ENCODE peak calls at places on chromosomes 16 and 17, in four cellular contexts. O, R, X and V are unnamed samples.

GRCh38 chr16:54199486-54200160 is 87.0 kb downstream of the IRX3 start:
- DNase-seq in O (no peak), R (no peak), X (no peak), V (no peak)

GRCh38 chr17:17899486-17899885 is 62.7 kb upstream of the SREBF1 start:
- DNase-seq in O (no peak), R (no peak), X (no peak), V (no peak)

GRCh38 chr16:59463776-59464175 is 729.7 kb upstream of the GOT2 start:
- DNase-seq in R (no peak), X (peak; percentile 67), O (no peak), V (peak; percentile 3)

GRCh38 chr17:19248923-19249574 is 11.9 kb downstream of the EPN2 start:
- DNase-seq in R (peak; percentile 50), O (peak; percentile 95), X (peak; percentile 82), V (peak; percentile 85)

GRCh38 chr16:81558444-81559175 is 114.0 kb downstream of the CMIP start:
- DNase-seq in R (no peak), O (no peak), X (no peak), V (no peak)

GRCh38 chr17:57988301-57989010 is 402 bp upstream of the VEZF1 start:
- DNase-seq in R (peak; percentile 68), X (peak; percentile 79), O (peak; percentile 60), V (peak; percentile 68)

GRCh38 chr17:49439673-49440571 is 25.2 kb upstream of the PHB1 start:
- DNase-seq in X (no peak), R (no peak), O (peak; percentile 17), V (peak; percentile 13)

GRCh38 chr16:77359065-77359502 is 75.8 kb downstream of the ADAMTS18 start:
- DNase-seq in R (no peak), O (peak; percentile 53), X (peak; percentile 75), V (peak; percentile 60)

GRCh38 chr17:56499799-56500388 is 93.6 kb upstream of the NOG start:
- DNase-seq in X (peak; percentile 73), O (peak; percentile 43), R (no peak), V (peak; percentile 52)

GRCh38 chr16:68645494-68646388 is 631 bp downstream of the CDH3 start:
- DNase-seq in X (no peak), O (no peak), R (no peak), V (no peak)

GRCh38 chr17:10349403-10349802 is 23.4 kb downstream of the MYH13 start:
- DNase-seq in O (peak; percentile 25), R (no peak), X (no peak), V (no peak)
- TF ChIP-seq CTCF in O (peak; percentile 33), R (no peak), X (no peak), V (no peak)

GRCh38 chr16:23223368-23223767 is 40.8 kb downstream of the SCNN1G start:
- DNase-seq in X (no peak), O (no peak), R (no peak), V (no peak)
- H3K4me3 ChIP-seq in X (no peak overlapping the region), O (no peak overlapping the region), R (no peak overlapping the region), V (no peak overlapping the region)

DNA sequence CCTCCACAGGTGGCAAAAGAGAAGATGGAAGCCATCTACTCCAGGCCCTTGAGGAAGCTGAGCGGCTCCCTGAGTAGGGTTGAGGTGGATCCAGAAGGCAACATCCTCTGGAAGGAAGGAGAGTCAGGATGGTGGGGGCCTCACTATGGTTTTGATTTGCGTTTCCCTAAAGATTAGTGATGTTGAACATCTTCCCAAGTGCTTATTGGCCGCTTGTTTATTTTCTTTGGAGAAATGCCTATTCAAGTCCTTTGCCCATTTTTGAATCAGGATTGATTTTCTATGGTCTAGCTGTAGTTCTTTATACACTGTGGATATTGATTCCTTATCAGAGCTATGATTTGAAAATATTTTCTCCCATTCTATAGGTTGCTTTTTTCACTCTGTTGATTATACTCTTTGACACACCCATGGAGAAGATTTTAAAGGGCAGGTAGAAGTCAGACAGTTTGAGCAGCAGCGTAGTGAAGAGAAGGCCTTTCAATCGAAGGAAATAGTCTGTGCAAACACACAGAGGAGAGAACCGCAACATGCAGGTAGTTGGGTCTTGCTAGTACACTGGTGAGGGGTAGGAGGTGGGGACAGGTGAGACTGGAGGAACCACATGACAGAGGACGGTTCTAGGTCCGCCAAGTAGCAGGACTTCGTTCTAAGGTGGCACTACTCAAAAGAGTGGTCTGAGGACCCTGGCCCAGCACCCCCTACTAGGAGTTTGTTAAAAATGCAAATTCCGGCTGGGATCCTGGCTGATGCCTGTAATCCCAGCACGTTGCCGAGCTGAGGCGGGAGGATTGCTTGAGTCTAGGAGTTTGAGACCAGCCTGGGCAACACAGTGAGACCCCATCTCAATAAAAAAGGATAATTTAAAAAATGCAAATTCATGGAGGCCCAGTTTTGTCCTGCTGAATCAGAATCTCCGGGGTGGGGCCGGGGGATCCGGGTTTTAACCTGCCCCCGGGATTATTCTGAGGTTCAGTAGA is 58.9 kb downstream of the WSB1 start:
- DNase-seq in X (no peak), R (no peak), O (peak; percentile 70), V (peak; percentile 28)
- TF ChIP-seq CTCF in X (no peak), R (no peak), O (no peak), V (no peak)

GRCh38 chr17:47208744-47209488 is at the start of gene MYL4:
- DNase-seq in O (no peak), X (no peak), R (no peak), V (no peak)
- H3K4me3 ChIP-seq in O (no peak within 1 kb of the TSS), X (no peak within 1 kb of the TSS), R (no peak within 1 kb of the TSS), V (no peak within 1 kb of the TSS)

GRCh38 chr17:32111141-32111771 is 31.0 kb upstream of the RHOT1 start:
- DNase-seq in X (peak; percentile 34), O (peak; percentile 57), R (peak; percentile 52), V (peak; percentile 88)
- TF ChIP-seq CTCF in X (peak; percentile 35), O (peak; percentile 32), R (peak; percentile 32), V (peak; percentile 69)

GRCh38 chr17:38451840-38452529 is 23.7 kb downstream of the ARHGAP23 start:
- DNase-seq in X (no peak), O (peak; percentile 94), R (no peak), V (peak; percentile 82)
- H3K4me3 ChIP-seq in X (no peak overlapping the region), O (peak overlapping the region; percentile 42), R (no peak overlapping the region), V (peak overlapping the region; percentile 35)

GRCh38 chr16:67396159-67396774 is 3.0 kb upstream of the TPPP3 start:
- DNase-seq in X (peak; percentile 70), O (peak; percentile 69), R (no peak), V (peak; percentile 58)
- TF ChIP-seq CTCF in X (no peak), O (no peak), R (no peak), V (no peak)

GRCh38 chr16:52500963-52501362 is 46.0 kb downstream of the TOX3 start:
- DNase-seq in R (no peak), O (no peak), X (no peak), V (no peak)

GRCh38 chr16:52497067-52497816 is 49.7 kb downstream of the TOX3 start:
- DNase-seq in R (no peak), X (peak; percentile 10), O (no peak), V (peak; percentile 1)

GRCh38 chr16:52496051-52496876 is 50.7 kb downstream of the TOX3 start:
- DNase-seq in R (no peak), O (no peak), X (no peak), V (no peak)

GRCh38 chr16:52499061-52499460 is 47.9 kb downstream of the TOX3 start:
- DNase-seq in X (no peak), O (no peak), R (no peak), V (no peak)

GRCh38 chr16:52498640-52499039 is 48.3 kb downstream of the TOX3 start:
- DNase-seq in X (no peak), O (no peak), R (no peak), V (no peak)
- H3K4me3 ChIP-seq in X (no peak overlapping the region), O (no peak overlapping the region), R (peak overlapping the region; percentile 0), V (no peak overlapping the region)

GRCh38 chr17:8057691-8058114 is 18.8 kb downstream of the ALOX15B start:
- DNase-seq in O (peak; percentile 85), R (no peak), X (peak; percentile 94), V (peak; percentile 90)
- TF ChIP-seq CTCF in O (peak; percentile 76), R (peak; percentile 78), X (peak; percentile 72), V (peak; percentile 81)

GRCh38 chr17:77733576-77734296 is 224.8 kb upstream of the TNRC6C start:
- DNase-seq in R (no peak), X (no peak), O (no peak), V (no peak)

GRCh38 chr17:77735341-77736206 is 222.9 kb upstream of the TNRC6C start:
- DNase-seq in R (no peak), O (no peak), X (no peak), V (peak; percentile 18)

GRCh38 chr17:77736207-77736600 is 222.3 kb upstream of the TNRC6C start:
- DNase-seq in X (no peak), R (no peak), O (no peak), V (no peak)

GRCh38 chr17:77734371-77735050 is 224.0 kb upstream of the TNRC6C start:
- DNase-seq in X (no peak), O (peak; percentile 53), R (peak; percentile 91), V (peak; percentile 49)

GRCh38 chr17:77735051-77735340 is 223.5 kb upstream of the TNRC6C start:
- DNase-seq in O (no peak), R (no peak), X (no peak), V (no peak)
- H3K4me3 ChIP-seq in O (no peak overlapping the region), R (no peak overlapping the region), X (no peak overlapping the region), V (no peak overlapping the region)